ENCODE peak calls at places on chromosomes 7 and 10, in eight cellular contexts. X is left ventricle myocardium inferior, R is A549, U is thoracic aorta, B is gastrocnemius medialis, K is vagina, Q is neural progenitor cell, L is IMR-90. N is an unnamed sample.

GRCh38 chr7:80941206-80941758 is 22.4 kb upstream of the SEMA3C start:
- DNase-seq in X (no peak), R (peak), U (no peak), B (no peak), K (no peak), Q (no peak), L (peak), N (peak)

GRCh38 chr10:119422685-119423509 is 119.6 kb downstream of the RGS10 start:
- DNase-seq in X (no peak), R (no peak), U (no peak), B (no peak), K (no peak), Q (no peak), L (no peak), N (no peak)

GRCh38 chr10:70935631-70936030 is 47.3 kb upstream of the PCBD1 start:
- DNase-seq in X (no peak), R (no peak), U (no peak), B (no peak), K (no peak), Q (no peak), L (no peak), N (no peak)

GRCh38 chr10:132588301-132589013 is 50.9 kb downstream of the INPP5A start:
- DNase-seq in X (peak), R (no peak), U (no peak), B (peak), K (no peak), Q (no peak), L (no peak), N (no peak)

GRCh38 chr10:101625821-101626412 is 37.8 kb downstream of the DPCD start:
- DNase-seq in X (no peak), R (no peak), U (no peak), B (peak), K (no peak), Q (no peak), L (no peak), N (no peak)

GRCh38 chr10:58512470-58513188 is at the start of gene BICC1:
- DNase-seq in X (peak), R (peak), U (no peak), B (peak), K (no peak), Q (peak), L (peak), N (no peak)

GRCh38 chr10:132272061-132272766 is 35.5 kb downstream of the STK32C start:
- DNase-seq in X (peak), R (no peak), U (no peak), B (no peak), K (no peak), Q (no peak), L (peak), N (no peak)

GRCh38 chr10:21427804-21428481 is 97.5 kb downstream of the SKIDA1 start:
- DNase-seq in X (no peak), R (no peak), U (no peak), B (no peak), K (no peak), Q (no peak), L (peak), N (no peak)

GRCh38 chr10:14456218-14456869 is 125.6 kb upstream of the FRMD4A start:
- DNase-seq in X (no peak), R (no peak), U (no peak), B (no peak), K (no peak), Q (no peak), L (no peak), N (no peak)

GRCh38 chr7:102472126-102473041 is 6.3 kb downstream of the POLR2J start:
- DNase-seq in X (no peak), R (no peak), U (no peak), B (peak), K (no peak), Q (no peak), L (no peak), N (no peak)

GRCh38 chr10:114544045-114544659 is 113.9 kb downstream of the ABLIM1 start:
- DNase-seq in X (no peak), R (no peak), U (no peak), B (no peak), K (no peak), Q (no peak), L (no peak), N (no peak)

GRCh38 chr7:83410989-83411591 is 237.8 kb downstream of the SEMA3E start:
- DNase-seq in X (no peak), R (peak), U (no peak), B (no peak), K (no peak), Q (peak), L (peak), N (no peak)

GRCh38 chr7:84412161-84412969 is 217.8 kb upstream of the SEMA3A start:
- DNase-seq in X (no peak), R (peak), U (no peak), B (no peak), K (no peak), Q (peak), L (peak), N (peak)

GRCh38 chr7:95867309-95867708 is 95.0 kb downstream of the DYNC1I1 start:
- DNase-seq in X (no peak), R (no peak), U (no peak), B (no peak), K (no peak), Q (peak), L (no peak), N (no peak)

GRCh38 chr7:338295-339061 is 48.5 kb downstream of the FOXL3 start:
- DNase-seq in X (no peak), R (no peak), U (no peak), B (no peak), K (no peak), Q (no peak), L (no peak), N (no peak)

GRCh38 chr10:28986117-28986792 is 302.6 kb upstream of the LYZL1 start:
- DNase-seq in X (no peak), R (peak), U (no peak), B (no peak), K (no peak), Q (no peak), L (peak), N (no peak)

GRCh38 chr10:104784452-104784851 is 143.4 kb downstream of the SORCS3 start:
- DNase-seq in X (no peak), R (no peak), U (no peak), B (no peak), K (no peak), Q (no peak), L (no peak), N (no peak)

GRCh38 chr10:104780946-104781345 is 139.9 kb downstream of the SORCS3 start:
- DNase-seq in X (no peak), R (no peak), U (no peak), B (no peak), K (no peak), Q (no peak), L (no peak), N (no peak)

GRCh38 chr10:104777086-104777799 is 136.2 kb downstream of the SORCS3 start:
- DNase-seq in X (no peak), R (no peak), U (no peak), B (no peak), K (no peak), Q (peak), L (no peak), N (no peak)

GRCh38 chr10:104780165-104780564 is 139.1 kb downstream of the SORCS3 start:
- DNase-seq in X (no peak), R (no peak), U (no peak), B (no peak), K (no peak), Q (no peak), L (no peak), N (no peak)

GRCh38 chr10:104779701-104780100 is 138.6 kb downstream of the SORCS3 start:
- DNase-seq in X (no peak), R (no peak), U (no peak), B (no peak), K (no peak), Q (no peak), L (no peak), N (no peak)
- H3K27ac ChIP-seq in X (no peak), R (no peak), U (no peak), B (no peak), K (no peak), Q (no peak), L (no peak), N (no peak)

GRCh38 chr10:99981581-99982199 is 28.1 kb downstream of the DNMBP start:
- DNase-seq in X (no peak), R (no peak), U (no peak), B (no peak), K (no peak), Q (no peak), L (no peak), N (no peak)

GRCh38 chr10:99975942-99976809 is 33.6 kb downstream of the DNMBP start:
- DNase-seq in X (no peak), R (no peak), U (no peak), B (no peak), K (no peak), Q (no peak), L (peak), N (no peak)

GRCh38 chr10:99976886-99977391 is 32.8 kb downstream of the DNMBP start:
- DNase-seq in X (no peak), R (peak), U (no peak), B (no peak), K (no peak), Q (no peak), L (peak), N (peak)

GRCh38 chr10:99977916-99978315 is 31.8 kb downstream of the DNMBP start:
- DNase-seq in X (no peak), R (no peak), U (no peak), B (no peak), K (no peak), Q (peak), L (no peak), N (no peak)

GRCh38 chr10:99979066-99979685 is 30.6 kb downstream of the DNMBP start:
- DNase-seq in X (no peak), R (no peak), U (no peak), B (no peak), K (no peak), Q (peak), L (no peak), N (no peak)
- H3K27ac ChIP-seq in X (no peak), R (no peak), U (no peak), B (no peak), K (peak), Q (peak), L (no peak), N (no peak)

DNA sequence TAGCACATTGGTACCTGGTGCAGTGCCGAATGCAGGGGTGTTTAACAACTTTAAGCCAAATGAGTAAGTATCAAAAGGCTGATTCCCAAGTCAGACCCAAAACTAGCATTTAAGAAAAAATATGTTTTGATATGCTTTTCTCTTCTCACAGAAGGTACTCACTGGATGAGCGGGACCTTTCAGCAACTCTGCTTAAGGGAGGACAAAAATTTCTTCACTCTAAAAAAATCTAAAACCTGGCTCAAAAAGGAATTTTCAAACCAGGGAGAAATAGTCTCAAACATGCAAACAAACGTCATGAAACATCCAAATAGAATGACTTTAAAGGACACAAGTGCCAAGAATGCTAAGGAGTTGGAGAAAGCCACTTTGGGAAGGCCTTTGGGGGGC is 962.1 kb downstream of the KCNMA1 start:
- DNase-seq in X (no peak), R (no peak), U (no peak), B (no peak), K (no peak), Q (no peak), L (no peak), N (no peak)
- H3K27ac ChIP-seq in X (peak), R (no peak), U (peak), B (no peak), K (peak), Q (no peak), L (no peak), N (no peak)

GRCh38 chr7:50265968-50266694 is 38.4 kb upstream of the IKZF1 start:
- DNase-seq in X (no peak), R (no peak), U (no peak), B (no peak), K (no peak), Q (no peak), L (no peak), N (no peak)
- H3K27ac ChIP-seq in X (no peak), R (no peak), U (no peak), B (no peak), K (no peak), Q (no peak), L (no peak), N (no peak)

GRCh38 chr10:71995880-71996597 is 31.8 kb downstream of the CHST3 start:
- DNase-seq in X (no peak), R (no peak), U (no peak), B (no peak), K (no peak), Q (no peak), L (peak), N (no peak)
- H3K27ac ChIP-seq in X (no peak), R (no peak), U (peak), B (peak), K (peak), Q (no peak), L (peak), N (no peak)

GRCh38 chr10:30046476-30046875 is 12.9 kb downstream of the JCAD start:
- DNase-seq in X (no peak), R (no peak), U (no peak), B (no peak), K (no peak), Q (no peak), L (no peak), N (no peak)
- H3K27ac ChIP-seq in X (peak), R (no peak), U (no peak), B (no peak), K (no peak), Q (no peak), L (no peak), N (no peak)

DNA sequence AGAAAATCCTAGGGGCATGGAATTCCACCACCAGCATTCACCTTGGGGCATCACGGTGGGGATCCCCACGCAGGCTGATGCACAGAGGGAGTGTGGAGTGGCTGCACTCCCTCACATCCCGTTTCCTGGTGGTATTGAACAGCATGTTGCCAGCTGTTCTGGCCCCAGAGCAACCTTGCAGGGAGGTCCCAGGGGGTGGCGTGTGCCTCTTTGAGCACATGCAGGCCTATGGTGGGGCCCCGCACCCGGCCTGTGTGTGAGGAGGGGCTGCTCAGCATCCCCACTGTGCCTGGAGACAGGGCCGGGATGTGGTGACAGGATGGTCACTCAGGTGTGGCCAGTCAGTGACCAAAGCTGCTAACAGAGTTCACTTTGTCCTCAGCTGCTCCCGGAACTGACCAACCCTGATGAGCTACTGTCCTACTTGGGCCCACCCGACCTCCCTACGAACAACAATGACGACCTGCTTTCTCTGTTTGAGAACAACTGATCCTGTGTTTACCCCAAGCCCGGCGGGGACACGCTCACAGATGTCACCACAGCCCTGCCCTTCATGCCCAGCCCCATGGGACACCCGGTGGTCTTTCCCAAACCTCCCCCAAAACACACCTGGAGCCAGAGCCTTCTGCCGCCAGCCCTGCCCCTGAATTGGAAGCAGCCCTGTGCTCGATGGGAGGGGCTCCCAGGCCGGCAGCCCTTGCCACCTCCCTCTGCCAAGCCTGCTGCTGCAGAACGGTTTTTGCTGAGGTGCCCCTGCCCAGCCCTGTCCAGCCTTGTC is 18.7 kb downstream of the ZMIZ2 start:
- DNase-seq in X (no peak), R (no peak), U (no peak), B (no peak), K (no peak), Q (no peak), L (no peak), N (no peak)
- H3K27ac ChIP-seq in X (peak), R (no peak), U (peak), B (peak), K (peak), Q (no peak), L (peak), N (no peak)

GRCh38 chr10:60944910-60945297 is 919 bp upstream of the RHOBTB1 start:
- DNase-seq in X (no peak), R (no peak), U (no peak), B (peak), K (no peak), Q (no peak), L (no peak), N (no peak)
- H3K27ac ChIP-seq in X (peak), R (peak), U (peak), B (peak), K (peak), Q (no peak), L (peak), N (no peak)

GRCh38 chr10:103193820-103194529 is 903 bp upstream of the NT5C2 start:
- DNase-seq in X (no peak), R (no peak), U (no peak), B (no peak), K (no peak), Q (peak), L (peak), N (peak)
- H3K27ac ChIP-seq in X (peak), R (peak), U (peak), B (peak), K (peak), Q (no peak), L (no peak), N (peak)